ENCODE peak calls at places on chromosomes 5 and 9, in five cellular contexts. T is heart right ventricle; Y is effector memory CD4-positive, alpha-beta T cell; L is tibial artery; F is astrocyte. N is an unnamed sample.

GRCh38 chr9:110121170-110121569 is 86.8 kb downstream of the C9orf152 start:
- DNase-seq in F (no peak), L (no peak), Y (no peak), T (no peak), N (no peak)

GRCh38 chr5:66952153-66952552 is 244.4 kb downstream of the CD180 start:
- DNase-seq in F (no peak), Y (no peak), T (no peak), L (no peak), N (no peak)

GRCh38 chr5:87627360-87627759 is 214.6 kb upstream of the CCNH start:
- DNase-seq in T (no peak), F (no peak), L (no peak), Y (no peak), N (no peak)

GRCh38 chr5:14114615-14115251 is 28.4 kb upstream of the TRIO start:
- DNase-seq in Y (no peak), L (no peak), T (no peak), F (peak; percentile 47), N (no peak)

GRCh38 chr5:39405489-39405888 is 19.3 kb downstream of the DAB2 start:
- DNase-seq in T (no peak), Y (no peak), F (no peak), L (no peak), N (no peak)

GRCh38 chr5:102589661-102590060 is 90.9 kb upstream of the SLCO6A1 start:
- DNase-seq in L (no peak), T (no peak), F (no peak), Y (no peak), N (no peak)

GRCh38 chr9:95264954-95265615 is 52.4 kb downstream of the FANCC start:
- DNase-seq in L (no peak), Y (no peak), T (no peak), F (peak; percentile 51), N (no peak)

GRCh38 chr9:117750401-117750800 is 46.2 kb downstream of the TLR4 start:
- DNase-seq in Y (no peak), T (no peak), F (no peak), L (no peak), N (no peak)

GRCh38 chr5:77599676-77600075 is 38.8 kb downstream of the OTP start:
- DNase-seq in F (no peak), Y (no peak), T (no peak), L (no peak), N (no peak)

GRCh38 chr9:108074900-108075299 is 585.3 kb upstream of the KLF4 start:
- DNase-seq in L (no peak), T (no peak), F (no peak), Y (no peak), N (no peak)

GRCh38 chr9:109192732-109193361 is 25.8 kb upstream of the FRRS1L start:
- DNase-seq in L (no peak), F (no peak), T (no peak), Y (no peak), N (peak; percentile 83)

GRCh38 chr5:138352071-138352721 is at the start of gene KDM3B:
- DNase-seq in F (peak; percentile 59), L (peak; percentile 73), Y (peak; percentile 86), T (peak; percentile 76), N (peak; percentile 81)

GRCh38 chr9:94112716-94113465 is 28.6 kb downstream of the PTPDC1 start:
- DNase-seq in F (peak; percentile 56), T (no peak), L (no peak), Y (no peak), N (no peak)

GRCh38 chr9:120867676-120868338 is 9.2 kb downstream of the PHF19 start:
- DNase-seq in Y (no peak), L (no peak), T (no peak), F (no peak), N (no peak)

GRCh38 chr9:107638922-107639321 is 149.4 kb upstream of the KLF4 start:
- DNase-seq in F (peak; percentile 57), T (peak; percentile 85), L (peak; percentile 82), Y (no peak), N (peak; percentile 8)

GRCh38 chr5:14748180-14748900 is 83.8 kb downstream of the OTULIN start:
- DNase-seq in T (no peak), F (no peak), L (peak; percentile 54), Y (no peak), N (no peak)

GRCh38 chr5:180170810-180171567 is 38.0 kb downstream of the RASGEF1C start:
- DNase-seq in F (no peak), Y (no peak), T (no peak), L (no peak), N (no peak)

GRCh38 chr5:80592105-80592504 is 22.0 kb upstream of the ANKRD34B start:
- DNase-seq in F (no peak), L (no peak), Y (no peak), T (no peak), N (no peak)

GRCh38 chr5:52771343-52772039 is 16.2 kb upstream of the ITGA1 start:
- DNase-seq in F (no peak), L (no peak), Y (no peak), T (no peak), N (no peak)

GRCh38 chr5:41195228-41195627 is 18.1 kb downstream of the C6 start:
- DNase-seq in L (no peak), F (no peak), T (no peak), Y (no peak), N (no peak)

GRCh38 chr9:135038826-135039225 is 48.6 kb upstream of the OLFM1 start:
- DNase-seq in F (no peak), T (no peak), Y (no peak), L (no peak), N (no peak)

GRCh38 chr9:93665566-93666278 is 89.3 kb downstream of the PHF2 start:
- DNase-seq in Y (no peak), L (peak; percentile 17), F (no peak), T (no peak), N (no peak)

GRCh38 chr5:172648755-172649154 is 7.7 kb downstream of the NEURL1B start:
- DNase-seq in T (no peak), L (no peak), Y (no peak), F (no peak), N (no peak)

GRCh38 chr5:99102073-99102697 is 173.4 kb upstream of the CHD1 start:
- DNase-seq in Y (no peak), F (no peak), T (no peak), L (no peak), N (no peak)

GRCh38 chr9:116471093-116471906 is 215.8 kb upstream of the TRIM32 start:
- DNase-seq in F (peak; percentile 73), L (no peak), Y (no peak), T (peak; percentile 43), N (peak; percentile 10)

GRCh38 chr5:88892669-88893068 is 9.7 kb upstream of the MEF2C start:
- DNase-seq in T (no peak), F (no peak), Y (no peak), L (no peak), N (no peak)

GRCh38 chr5:149759986-149760699 is 30.0 kb downstream of the PPARGC1B start:
- DNase-seq in T (no peak), Y (no peak), L (no peak), F (no peak), N (no peak)

DNA sequence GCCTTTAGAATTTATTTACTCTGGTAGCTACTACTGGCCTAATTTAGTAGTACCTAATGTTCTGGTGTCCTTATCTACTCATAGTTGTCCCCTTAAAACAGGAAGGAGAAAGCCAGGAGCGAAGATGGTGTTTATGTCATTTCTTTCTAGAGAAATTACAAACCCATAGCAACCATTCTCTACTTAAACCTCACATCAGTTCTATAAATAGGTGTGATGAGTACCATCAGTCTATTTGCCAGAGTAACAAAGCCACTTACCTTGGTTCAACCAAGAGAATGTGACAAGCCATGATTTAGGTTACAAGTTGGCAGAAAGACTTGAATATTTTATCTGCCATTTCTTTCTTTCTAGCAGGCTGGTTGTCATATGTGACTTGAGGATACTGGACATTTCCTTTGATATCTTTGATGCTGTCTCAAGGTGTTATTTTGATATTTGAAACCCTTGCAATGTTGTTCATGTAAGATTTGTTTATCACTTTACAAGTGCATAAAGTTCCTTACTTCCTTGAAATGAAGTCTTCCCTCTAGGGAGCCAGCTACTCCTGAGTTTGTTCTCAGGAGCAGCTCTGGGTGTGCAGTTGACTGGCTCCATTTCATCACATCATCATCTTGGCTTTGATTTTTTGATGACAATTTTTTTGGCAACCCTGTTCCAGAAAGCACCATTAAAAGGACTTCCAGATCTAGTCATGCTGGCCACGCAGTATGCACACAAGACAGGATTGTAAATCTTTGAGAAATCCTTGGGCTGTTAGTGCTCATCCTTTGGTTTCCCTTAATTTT is 286.8 kb downstream of the ARHGAP26 start:
- DNase-seq in L (no peak), Y (no peak), F (no peak), T (no peak), N (no peak)
- H3K4me1 ChIP-seq in L (peaks cover 4% of the 10 kb centered on the region), Y (no peaks in the 10 kb centered on the region), F (peaks cover 33% of the 10 kb centered on the region), T (peaks cover 63% of the 10 kb centered on the region), N (peaks cover under 1% of the 10 kb centered on the region)

DNA sequence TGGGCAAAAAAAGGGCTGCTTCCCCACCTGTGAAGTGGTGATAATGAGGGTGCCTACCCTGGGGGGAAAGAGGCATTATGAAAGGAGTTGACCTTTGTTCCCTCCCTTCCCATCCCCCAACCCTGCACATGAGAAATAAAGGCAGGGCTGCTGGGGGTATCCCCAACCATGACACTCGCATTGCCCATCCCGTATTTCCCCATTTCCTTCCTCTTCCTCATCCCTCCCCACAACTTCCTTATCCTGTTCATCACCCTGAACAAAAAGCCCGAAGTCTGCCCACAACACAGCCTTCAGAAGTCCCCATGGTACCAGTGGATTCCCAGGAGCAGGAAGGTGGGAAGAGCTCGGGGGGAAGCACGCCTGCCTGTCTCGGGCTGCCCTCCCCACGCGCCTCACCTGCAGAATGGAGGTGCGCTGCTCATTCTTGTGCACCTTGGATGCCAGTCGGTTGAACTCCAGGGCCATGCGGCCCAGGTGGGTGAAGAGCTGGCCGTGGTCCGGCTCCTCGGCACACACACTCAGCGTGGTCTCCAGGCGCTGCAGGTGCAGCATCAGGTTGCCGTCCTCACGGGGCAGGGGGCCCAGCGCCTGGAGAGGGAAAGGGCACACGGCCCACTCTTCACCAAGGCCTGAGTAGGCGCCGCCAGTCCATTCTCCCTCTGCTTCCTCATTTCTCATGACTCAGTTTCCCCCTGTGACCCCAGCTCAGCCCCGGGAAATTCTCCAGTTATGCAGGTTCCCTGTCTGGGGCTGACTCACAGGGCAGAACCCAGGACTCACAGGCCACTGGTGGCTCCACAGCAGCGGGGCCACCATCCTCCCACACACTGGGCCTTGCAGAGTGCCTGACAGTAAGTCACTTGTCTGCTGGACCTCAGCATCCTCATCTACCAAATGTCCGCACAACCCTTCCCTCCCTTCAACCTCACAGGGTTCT is 24.2 kb downstream of the TNIP1 start:
- DNase-seq in F (no peak), T (no peak), L (no peak), Y (no peak), N (no peak)
- H3K4me1 ChIP-seq in F (peaks cover 34% of the 10 kb centered on the region), T (peaks cover 95% of the 10 kb centered on the region), L (peaks cover 19% of the 10 kb centered on the region), Y (peaks cover 13% of the 10 kb centered on the region), N (peaks cover 60% of the 10 kb centered on the region)

GRCh38 chr5:112917453-112918005 is 4.5 kb downstream of the REEP5 start:
- DNase-seq in Y (no peak), F (no peak), L (no peak), T (no peak), N (no peak)

GRCh38 chr5:112918679-112919078 is 3.3 kb downstream of the REEP5 start:
- DNase-seq in F (no peak), Y (no peak), L (no peak), T (no peak), N (peak; percentile 85)

GRCh38 chr5:112918136-112918535 is 3.9 kb downstream of the REEP5 start:
- DNase-seq in Y (no peak), F (no peak), T (no peak), L (no peak), N (peak; percentile 82)

GRCh38 chr5:112915831-112916230 is 6.2 kb downstream of the REEP5 start:
- DNase-seq in F (no peak), Y (no peak), T (no peak), L (no peak), N (no peak)

GRCh38 chr5:112914584-112914983 is 7.4 kb downstream of the REEP5 start:
- DNase-seq in T (no peak), L (no peak), F (peak; percentile 47), Y (no peak), N (no peak)
- H3K4me1 ChIP-seq in T (peaks cover 84% of the 10 kb centered on the region), L (peaks cover 49% of the 10 kb centered on the region), F (peaks cover 6% of the 10 kb centered on the region), Y (peaks cover 17% of the 10 kb centered on the region), N (peaks cover 51% of the 10 kb centered on the region)

GRCh38 chr9:125888220-125888619 is 141.0 kb downstream of the PBX3 start:
- DNase-seq in F (peak; percentile 69), Y (no peak), L (no peak), T (no peak), N (no peak)
- H3K4me1 ChIP-seq in F (peaks cover 20% of the 10 kb centered on the region), Y (peaks cover 9% of the 10 kb centered on the region), L (no peaks in the 10 kb centered on the region), T (peaks cover 46% of the 10 kb centered on the region), N (peaks cover 20% of the 10 kb centered on the region)